ENCODE peak calls at places on chromosomes 1 and 21, in seven cellular contexts. L is H7; M is Panc1; R is activated CD4-positive, CD25-positive, alpha-beta regulatory T cell; Y is 8988T; P is iPS-NIHi11; H is NCI-H1436. W is an unnamed sample.

GRCh38 chr1:12185036-12185435 is 18.2 kb downstream of the TNFRSF1B start:
- DNase-seq in P (no peak), L (no peak), H (no peak), Y (no peak), R (no peak), M (no peak), W (no peak)

GRCh38 chr1:1089731-1090423 is 15.8 kb upstream of the RNF223 start:
- DNase-seq in M (no peak), H (no peak), P (no peak), R (no peak), L (peak), Y (no peak), W (no peak)

GRCh38 chr1:63317007-63317813 is 5.2 kb upstream of the FOXD3 start:
- DNase-seq in L (peak), P (peak), H (peak), R (no peak), Y (peak), M (peak), W (peak)

GRCh38 chr1:153608742-153609584 is 4.0 kb downstream of the S100A16 start:
- DNase-seq in Y (peak), L (peak), M (peak), P (peak), H (no peak), R (no peak), W (peak)

GRCh38 chr21:44349847-44350772 is 3.3 kb upstream of the TRPM2 start:
- DNase-seq in L (peak), P (no peak), Y (no peak), M (no peak), H (no peak), R (no peak), W (no peak)

GRCh38 chr1:225447649-225448048 is 19.8 kb upstream of the LBR start:
- DNase-seq in R (no peak), M (no peak), L (no peak), P (no peak), Y (no peak), H (no peak), W (no peak)

GRCh38 chr1:32540589-32540988 is 1.4 kb downstream of the ZBTB8A start:
- DNase-seq in P (no peak), H (no peak), Y (no peak), R (no peak), M (no peak), L (peak), W (no peak)

GRCh38 chr1:65165269-65166002 is 17.4 kb downstream of the AK4 start:
- DNase-seq in M (no peak), H (no peak), Y (no peak), L (no peak), R (no peak), P (peak), W (no peak)

GRCh38 chr1:232209357-232209756 is 420.6 kb downstream of the SIPA1L2 start:
- DNase-seq in R (no peak), M (no peak), L (no peak), H (no peak), Y (no peak), P (no peak), W (no peak)

GRCh38 chr21:44749116-44749758 is 37.9 kb upstream of the TSPEAR start:
- DNase-seq in M (no peak), H (no peak), R (no peak), Y (no peak), P (no peak), L (peak), W (no peak)

GRCh38 chr1:197775282-197776262 is at the start of gene DENND1B:
- DNase-seq in L (peak), H (peak), P (peak), M (peak), R (peak), Y (no peak), W (peak)

GRCh38 chr1:59434336-59434735 is 137.4 kb downstream of the FGGY start:
- DNase-seq in H (no peak), R (no peak), L (no peak), M (no peak), Y (no peak), P (no peak), W (no peak)

GRCh38 chr1:150566589-150567340 is 12.6 kb downstream of the MCL1 start:
- DNase-seq in Y (no peak), H (no peak), P (no peak), R (no peak), L (no peak), M (no peak), W (no peak)

GRCh38 chr1:52751589-52752306 is 25.5 kb downstream of the ZYG11B start:
- DNase-seq in H (no peak), L (no peak), R (no peak), M (no peak), Y (no peak), P (no peak), W (no peak)

W was measured in T47D.